ENCODE peak calls at places on chromosomes 1 and 21, in five cellular contexts. R, D, Y, F and G are unnamed samples.

GRCh38 chr1:207658408-207658807 is 13.5 kb downstream of the CR1L start:
- DNase-seq in R (no peak), F (no peak), D (no peak), Y (no peak), G (no peak)

GRCh38 chr1:162230096-162230495 is 146.6 kb downstream of the SPATA46 start:
- DNase-seq in Y (no peak), D (peak), F (peak), R (peak), G (no peak)

GRCh38 chr1:186783193-186783592 is 45.6 kb upstream of the PLA2G4A start:
- DNase-seq in R (peak), D (no peak), F (no peak), Y (no peak), G (no peak)

GRCh38 chr1:8350914-8351684 is 33.2 kb downstream of the SLC45A1 start:
- DNase-seq in R (no peak), Y (no peak), F (no peak), D (no peak), G (no peak)

GRCh38 chr1:154888757-154889156 is 18.7 kb upstream of the KCNN3 start:
- DNase-seq in Y (no peak), R (no peak), D (no peak), F (no peak), G (no peak)

GRCh38 chr21:23740463-23740862 is 1866.8 kb downstream of the MRPL39 start:
- DNase-seq in R (no peak), D (no peak), Y (no peak), F (no peak), G (no peak)

GRCh38 chr1:20290624-20291597 is at the start of gene VWA5B1:
- DNase-seq in R (no peak), D (no peak), Y (no peak), F (no peak), G (no peak)

GRCh38 chr1:41850029-41850428 is 68.7 kb downstream of the HIVEP3 start:
- DNase-seq in R (no peak), D (no peak), F (no peak), Y (no peak), G (peak)

GRCh38 chr21:31117046-31117916 is 79.0 kb upstream of the KRTAP19-8 start:
- DNase-seq in D (no peak), F (no peak), R (peak), Y (no peak), G (peak)

GRCh38 chr1:46480959-46481646 is 8.5 kb upstream of the DMBX1 start:
- DNase-seq in F (no peak), Y (peak), D (no peak), R (no peak), G (no peak)

GRCh38 chr1:193083365-193084088 is 21.7 kb downstream of the GLRX2 start:
- DNase-seq in D (no peak), F (no peak), Y (no peak), R (no peak), G (no peak)

GRCh38 chr1:245677446-245678240 is 522.9 kb downstream of the KIF26B start:
- DNase-seq in F (no peak), D (no peak), Y (no peak), R (peak), G (no peak)

GRCh38 chr1:10475510-10475909 is 760 bp downstream of the PEX14 start:
- DNase-seq in D (peak), F (peak), Y (no peak), R (no peak), G (no peak)

GRCh38 chr1:97392701-97393100 is 528.1 kb downstream of the DPYD start:
- DNase-seq in R (peak), F (no peak), Y (no peak), D (no peak), G (no peak)

GRCh38 chr1:243731301-243731891 is 118.6 kb downstream of the AKT3 start:
- DNase-seq in D (no peak), F (no peak), R (peak), Y (no peak), G (no peak)

GRCh38 chr1:215517441-215517891 is 49.6 kb upstream of the KCTD3 start:
- DNase-seq in R (peak), F (no peak), Y (no peak), D (no peak), G (peak)

GRCh38 chr1:51070011-51070410 is 32.0 kb upstream of the C1orf185 start:
- DNase-seq in D (no peak), Y (peak), R (no peak), F (no peak), G (no peak)

GRCh38 chr1:52615489-52616042 is 13.4 kb downstream of the GPX7 start:
- DNase-seq in R (no peak), Y (no peak), D (no peak), F (no peak), G (no peak)

GRCh38 chr1:33654267-33654832 is 181.9 kb downstream of the ZSCAN20 start:
- DNase-seq in F (no peak), Y (no peak), D (no peak), R (peak), G (peak)

GRCh38 chr1:14716474-14716873 is 118.0 kb downstream of the KAZN start:
- DNase-seq in F (no peak), Y (no peak), R (no peak), D (no peak), G (no peak)

GRCh38 chr1:30737357-30738039 is 14.1 kb upstream of the MATN1 start:
- DNase-seq in Y (no peak), R (no peak), D (no peak), F (no peak), G (no peak)

GRCh38 chr21:33824156-33824941 is 91.3 kb downstream of the ATP5PO start:
- DNase-seq in R (peak), Y (no peak), F (no peak), D (no peak), G (no peak)

GRCh38 chr1:10495475-10495817 is 20.7 kb downstream of the PEX14 start:
- DNase-seq in Y (no peak), R (no peak), D (no peak), F (no peak), G (no peak)

GRCh38 chr1:172708452-172708851 is 49.5 kb downstream of the FASLG start:
- DNase-seq in Y (no peak), D (no peak), F (no peak), R (no peak), G (no peak)

GRCh38 chr1:99507906-99508732 is 137.8 kb upstream of the PALMD start:
- DNase-seq in R (no peak), D (no peak), F (no peak), Y (no peak), G (no peak)

GRCh38 chr1:62493656-62494055 is 56.8 kb downstream of the USP1 start:
- DNase-seq in D (no peak), Y (no peak), R (peak), F (no peak), G (no peak)

GRCh38 chr1:10818262-10819197 is 22.1 kb upstream of the CASZ1 start:
- DNase-seq in R (no peak), F (peak), D (no peak), Y (no peak), G (no peak)

GRCh38 chr1:7561331-7561921 is 209.7 kb upstream of the VAMP3 start:
- DNase-seq in D (no peak), R (no peak), F (no peak), Y (no peak), G (no peak)

GRCh38 chr1:172834609-172835008 is 175.7 kb downstream of the FASLG start:
- DNase-seq in D (no peak), R (no peak), Y (no peak), F (no peak), G (no peak)

GRCh38 chr1:147892216-147892615 is 10.4 kb upstream of the GJA8 start:
- DNase-seq in F (no peak), R (no peak), Y (no peak), D (peak), G (no peak)

GRCh38 chr1:207990455-207990854 is 79.5 kb upstream of the CD34 start:
- DNase-seq in D (no peak), F (no peak), Y (no peak), R (no peak), G (no peak)

GRCh38 chr1:49098866-49099265 is 322.2 kb upstream of the BEND5 start:
- DNase-seq in D (no peak), Y (no peak), R (no peak), F (no peak), G (no peak)

GRCh38 chr21:46287541-46287940 is 1.4 kb downstream of the YBEY start:
- DNase-seq in F (no peak), Y (no peak), D (no peak), R (no peak), G (no peak)

DNA sequence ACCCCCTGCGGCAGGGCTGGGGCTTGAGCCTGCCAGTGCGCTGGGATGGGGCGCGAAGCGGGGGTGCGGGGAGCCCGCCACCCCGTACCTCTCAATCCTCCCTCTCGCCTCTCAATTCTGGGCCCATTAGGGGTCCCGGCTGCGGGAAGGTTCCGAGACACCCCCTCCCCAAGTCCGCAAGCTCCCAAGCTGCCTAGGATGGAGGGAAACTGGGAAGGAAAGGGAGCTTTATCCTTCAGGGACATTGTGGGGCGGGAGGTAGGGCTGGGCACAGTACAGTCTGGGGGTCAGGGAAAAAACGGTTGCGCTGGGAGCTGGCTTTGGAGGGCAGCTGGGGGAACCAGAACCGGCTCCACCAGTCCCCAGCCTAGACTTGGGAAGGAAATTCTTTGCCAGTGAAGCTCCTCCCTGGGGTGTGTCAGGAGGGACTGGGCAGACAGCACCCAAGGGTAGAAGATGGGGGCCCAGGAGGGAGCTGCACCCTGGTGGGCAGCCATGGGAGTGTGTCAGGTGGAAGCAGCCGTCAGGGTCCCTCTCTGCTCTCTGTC is 904 bp downstream of the GJB3 start:
- DNase-seq in F (peak), Y (no peak), D (no peak), R (no peak), G (no peak)
- H3K4me3 ChIP-seq in F (no peak), Y (no peak), D (no peak), R (no peak), G (no peak)

GRCh38 chr1:23178931-23179330 is 10.3 kb upstream of the LUZP1 start:
- DNase-seq in D (peak), Y (no peak), R (no peak), F (no peak), G (no peak)
- TF ChIP-seq CTCF in D (peak), Y (no peak), R (no peak), F (peak), G (peak)

GRCh38 chr1:169620565-169620964 is 9.4 kb downstream of the SELP start:
- DNase-seq in D (no peak), Y (no peak), F (no peak), R (no peak), G (no peak)

GRCh38 chr1:169624887-169625286 is 5.0 kb downstream of the SELP start:
- DNase-seq in D (no peak), F (no peak), R (no peak), Y (no peak), G (no peak)

GRCh38 chr1:169623132-169623926 is 6.6 kb downstream of the SELP start:
- DNase-seq in Y (no peak), F (no peak), D (no peak), R (no peak), G (no peak)

GRCh38 chr1:169618367-169618766 is 11.6 kb downstream of the SELP start:
- DNase-seq in Y (no peak), R (no peak), D (no peak), F (no peak), G (no peak)

GRCh38 chr1:169624122-169624521 is 5.8 kb downstream of the SELP start:
- DNase-seq in Y (no peak), R (no peak), D (no peak), F (no peak), G (no peak)
- H3K4me3 ChIP-seq in Y (no peak), R (no peak), D (no peak), F (no peak), G (no peak)

GRCh38 chr1:114423455-114423854 is 87.5 kb downstream of the TRIM33 start:
- DNase-seq in D (no peak), F (no peak), Y (no peak), R (no peak), G (no peak)

GRCh38 chr1:114431026-114431425 is 80.0 kb downstream of the TRIM33 start:
- DNase-seq in R (no peak), D (no peak), F (no peak), Y (no peak), G (no peak)

GRCh38 chr1:114428083-114428754 is 82.8 kb downstream of the TRIM33 start:
- DNase-seq in R (no peak), D (peak), Y (no peak), F (no peak), G (peak)

DNA sequence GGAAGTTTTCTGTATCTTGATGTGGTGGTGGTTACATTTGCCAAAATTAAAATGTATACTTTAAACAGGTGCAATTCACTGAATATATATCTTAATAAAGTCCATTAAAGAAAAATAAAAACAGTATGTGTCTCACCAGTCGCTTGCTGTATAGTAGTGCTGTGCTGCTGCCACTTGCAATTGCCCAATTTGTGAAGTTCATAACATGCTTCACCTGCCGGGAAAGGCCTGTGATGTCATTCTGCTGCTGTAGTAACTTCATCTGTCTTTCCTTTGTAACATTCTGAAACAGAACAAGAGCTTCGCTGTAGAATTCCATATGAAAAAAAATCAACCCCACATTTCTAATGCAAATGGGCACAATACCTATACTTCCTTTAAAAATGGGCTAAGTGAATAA is 83.4 kb downstream of the TRIM33 start:
- DNase-seq in D (no peak), R (no peak), F (no peak), Y (no peak), G (no peak)
- TF ChIP-seq CTCF in D (no peak), R (no peak), F (no peak), Y (no peak), G (no peak)

DNA sequence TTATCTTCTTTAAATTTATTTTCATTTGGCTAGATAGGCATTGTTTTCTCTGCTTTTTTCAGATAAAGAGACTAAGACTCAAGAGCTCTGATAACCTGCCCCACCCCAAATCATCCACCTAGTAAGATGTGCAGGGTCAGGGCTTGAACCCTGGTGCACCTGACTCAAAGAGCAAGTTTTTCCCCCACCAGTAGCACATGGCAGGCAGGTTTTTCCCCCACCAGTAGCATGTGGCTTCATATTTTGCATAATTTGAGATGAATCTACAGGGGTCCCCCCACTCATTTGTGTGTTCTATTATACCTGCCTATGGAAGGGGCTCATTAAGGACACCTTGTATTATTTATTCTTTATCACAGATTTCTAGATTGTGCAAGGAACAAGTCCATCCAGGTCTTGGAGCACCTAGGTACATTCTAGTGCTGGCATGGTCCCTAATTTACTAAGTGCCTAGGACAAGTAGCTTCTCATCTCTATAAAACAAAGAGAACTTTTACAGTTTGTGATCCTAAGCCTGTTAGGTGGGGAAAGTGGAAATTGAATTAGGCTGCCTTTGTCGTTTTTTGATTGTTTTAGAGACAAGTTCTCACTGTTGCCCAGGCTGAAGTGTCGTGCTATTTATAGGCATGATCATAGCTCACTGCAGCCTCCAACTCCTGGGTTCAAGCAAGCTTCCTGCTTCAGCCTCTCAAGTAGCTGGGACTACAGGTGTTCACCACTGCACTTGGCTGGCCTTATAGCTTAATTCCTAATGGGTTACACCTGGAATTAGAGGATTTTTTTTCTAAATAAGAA is 13.2 kb upstream of the CTSE start:
- DNase-seq in R (no peak), Y (no peak), F (no peak), D (peak), G (no peak)
- H3K4me3 ChIP-seq in R (no peak), Y (no peak), F (no peak), D (no peak), G (no peak)

GRCh38 chr1:224897501-224897900 is 32.0 kb upstream of the DNAH14 start:
- DNase-seq in Y (no peak), D (no peak), F (no peak), R (peak), G (no peak)

GRCh38 chr1:224897928-224898327 is 31.5 kb upstream of the DNAH14 start:
- DNase-seq in R (no peak), D (no peak), Y (no peak), F (no peak), G (no peak)

GRCh38 chr1:224898937-224899336 is 30.5 kb upstream of the DNAH14 start:
- DNase-seq in Y (no peak), F (no peak), D (no peak), R (no peak), G (no peak)

GRCh38 chr1:224896130-224896781 is 33.2 kb upstream of the DNAH14 start:
- DNase-seq in Y (no peak), D (no peak), R (no peak), F (no peak), G (no peak)

DNA sequence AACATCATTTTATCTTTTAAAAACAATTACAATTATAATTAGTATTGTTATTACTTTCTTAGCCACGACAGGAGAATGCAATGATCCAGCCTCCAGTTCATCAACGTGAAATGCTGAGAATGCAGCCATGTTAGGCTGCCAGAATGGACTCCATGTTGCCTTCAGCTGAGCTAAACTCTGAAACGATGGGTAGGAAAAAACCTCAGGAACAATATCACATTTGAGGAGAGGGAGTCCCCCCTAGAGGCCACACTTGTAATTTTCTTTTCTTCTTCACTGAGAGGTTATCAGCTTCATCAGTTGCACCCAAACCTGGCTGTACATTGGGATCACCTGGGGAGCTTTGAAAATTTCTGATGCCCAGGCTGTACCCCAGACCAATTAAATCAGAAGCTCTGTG is 34.6 kb upstream of the DNAH14 start:
- DNase-seq in Y (no peak), R (peak), D (peak), F (no peak), G (no peak)
- TF ChIP-seq CTCF in Y (peak), R (peak), D (peak), F (peak), G (peak)

DNA sequence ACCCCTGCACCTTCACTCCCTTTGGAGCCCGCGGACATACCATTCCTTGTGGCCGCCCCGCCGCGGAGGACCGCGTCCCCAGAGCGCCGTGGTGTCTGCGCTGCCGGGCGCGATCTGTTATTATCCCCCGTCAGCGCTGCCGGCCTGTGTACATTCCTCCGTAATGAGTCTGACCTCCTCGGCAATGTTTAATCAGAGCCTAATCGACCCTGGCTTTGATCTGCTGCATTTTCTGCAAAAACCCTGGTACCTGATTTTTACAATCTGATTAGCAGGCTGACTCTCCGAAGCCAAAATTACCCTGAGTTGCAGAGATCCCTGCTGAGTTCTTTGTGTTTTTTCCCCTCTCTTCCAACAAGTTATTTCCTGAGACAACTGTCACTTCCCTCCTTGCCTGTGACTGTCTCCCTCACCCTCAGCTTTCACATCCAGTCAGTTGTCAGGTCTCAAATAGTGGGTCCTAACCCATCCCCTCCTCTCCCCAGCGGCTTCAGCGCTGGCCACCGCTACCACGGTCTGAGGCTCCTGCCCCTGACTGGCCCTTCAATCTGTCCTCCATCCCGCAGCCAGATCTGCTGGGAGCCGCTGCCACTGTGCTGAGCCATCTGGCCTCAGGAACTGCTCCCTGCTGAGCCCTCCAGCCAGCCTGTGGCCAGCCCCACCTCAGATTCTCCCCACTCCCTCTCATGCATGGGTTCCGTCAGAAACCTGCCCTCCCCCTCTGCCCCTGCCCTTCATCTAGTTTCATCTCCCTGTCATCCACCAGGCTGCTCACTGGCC is 53.5 kb downstream of the GLIS1 start:
- DNase-seq in F (no peak), Y (no peak), D (no peak), R (peak), G (no peak)
- H3K4me3 ChIP-seq in F (no peak), Y (no peak), D (no peak), R (no peak), G (peak)